ENCODE peak calls at places on chromosome 14, in seven cellular contexts. X, D, U, L, F, R and J are unnamed samples.

GRCh38 chr14:96039633-96040311 is 610 bp downstream of the C14orf132 start:
- DNase-seq in U (no peak), X (peak; percentile 28), R (no peak), F (peak; percentile 50), D (no peak), L (peak; percentile 55), J (no peak)

GRCh38 chr14:58270628-58271027 is 26.0 kb downstream of the PSMA3 start:
- DNase-seq in D (no peak), U (no peak), L (no peak), F (no peak), X (no peak), R (no peak), J (no peak)

GRCh38 chr14:54981698-54982097 is 45.2 kb downstream of the WDHD1 start:
- DNase-seq in X (peak; percentile 44), U (no peak), F (no peak), L (no peak), D (peak; percentile 3), R (no peak), J (no peak)

GRCh38 chr14:89349196-89350008 is 67.6 kb downstream of the FOXN3 start:
- DNase-seq in F (peak; percentile 19), X (peak; percentile 34), D (peak; percentile 28), R (no peak), U (no peak), L (no peak), J (no peak)

GRCh38 chr14:47435331-47435965 is 240.0 kb downstream of the MDGA2 start:
- DNase-seq in R (no peak), X (no peak), L (no peak), U (no peak), D (no peak), F (no peak), J (no peak)

GRCh38 chr14:78836777-78837176 is 666.6 kb downstream of the NRXN3 start:
- DNase-seq in R (no peak), L (no peak), X (peak; percentile 60), D (peak; percentile 77), U (no peak), F (peak; percentile 78), J (no peak)

GRCh38 chr14:74848768-74849167 is 27.2 kb downstream of the PROX2 start:
- DNase-seq in L (no peak), U (no peak), X (no peak), D (no peak), R (no peak), F (no peak), J (no peak)

GRCh38 chr14:73753043-73753886 is 39.1 kb upstream of the PNMA1 start:
- DNase-seq in F (peak; percentile 71), L (no peak), U (no peak), R (no peak), D (no peak), X (peak; percentile 65), J (no peak)

GRCh38 chr14:104253223-104253822 is 114.9 kb downstream of the KIF26A start:
- DNase-seq in L (peak; percentile 39), U (peak; percentile 63), F (no peak), X (no peak), D (no peak), R (no peak), J (no peak)

GRCh38 chr14:36496346-36496745 is 23.7 kb downstream of the NKX2-1 start:
- DNase-seq in R (no peak), X (no peak), D (no peak), L (no peak), F (no peak), U (no peak), J (no peak)

GRCh38 chr14:96978525-96979272 is 181.5 kb downstream of the VRK1 start:
- DNase-seq in U (no peak), F (no peak), X (no peak), L (no peak), R (no peak), D (no peak), J (peak; percentile 40)

GRCh38 chr14:63890553-63890952 is 37.7 kb downstream of the SYNE2 start:
- DNase-seq in F (no peak), L (no peak), R (no peak), U (no peak), X (no peak), D (no peak), J (no peak)

GRCh38 chr14:62934439-62934838 is 110.8 kb downstream of the KCNH5 start:
- DNase-seq in D (no peak), X (no peak), U (no peak), R (no peak), L (no peak), F (no peak), J (no peak)

GRCh38 chr14:36805116-36805515 is 143.5 kb downstream of the PAX9 start:
- DNase-seq in R (no peak), F (no peak), X (no peak), L (no peak), D (no peak), U (no peak), J (no peak)

GRCh38 chr14:74610866-74611671 is 968 bp downstream of the LTBP2 start:
- DNase-seq in R (no peak), L (no peak), U (no peak), X (peak; percentile 53), F (no peak), D (no peak), J (no peak)

GRCh38 chr14:49173765-49174373 is 412.3 kb downstream of the RPS29 start:
- DNase-seq in D (peak; percentile 72), F (peak; percentile 79), R (no peak), X (peak; percentile 80), L (no peak), U (no peak), J (no peak)

GRCh38 chr14:65866906-65867305 is 454.4 kb downstream of the FUT8 start:
- DNase-seq in L (no peak), F (no peak), X (no peak), D (no peak), U (no peak), R (no peak), J (no peak)

DNA sequence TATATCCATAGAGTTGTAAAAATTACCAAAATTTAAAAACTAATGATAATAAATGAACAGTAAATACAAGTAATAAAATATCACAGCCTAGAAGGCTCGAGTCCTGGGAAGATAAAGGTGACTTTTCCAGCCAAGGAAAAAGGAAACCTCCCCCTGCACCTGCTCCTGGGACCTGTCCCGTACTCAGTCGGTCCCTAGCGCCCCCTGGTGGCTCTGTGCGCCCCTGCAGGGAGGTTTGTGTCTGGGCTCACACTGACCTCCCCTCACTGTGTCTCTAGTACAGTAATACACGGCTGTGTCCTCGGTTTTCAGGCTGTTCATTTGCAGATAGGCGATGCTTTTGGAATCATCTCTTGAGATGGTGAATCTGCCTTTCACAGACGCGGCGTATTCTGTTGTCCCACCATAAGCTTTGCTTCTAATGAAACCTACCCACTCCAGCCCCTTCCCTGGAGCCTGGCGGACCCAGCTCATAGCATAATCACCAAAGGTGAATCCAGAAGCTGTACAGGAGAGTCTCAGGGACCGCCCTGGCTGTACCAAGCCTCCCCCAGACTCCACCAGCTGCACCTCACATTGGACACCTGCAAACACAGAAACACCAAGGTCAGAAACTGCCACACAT is 1030.4 kb downstream of the TMEM121 start:
- DNase-seq in D (no peak), F (no peak), R (no peak), U (no peak), L (peak; percentile 77), X (no peak), J (no peak)
- TF ChIP-seq CTCF in D (no peak), F (no peak), R (peak; percentile 35), U (no peak), L (peak; percentile 72), X (no peak), J (no peak)

GRCh38 chr14:31204593-31205534 is 2.7 kb downstream of the HECTD1 start:
- DNase-seq in L (no peak), D (no peak), U (no peak), F (no peak), X (no peak), R (no peak), J (no peak)
- TF ChIP-seq CTCF in L (no peak), D (no peak), U (no peak), F (no peak), X (no peak), R (no peak), J (no peak)

DNA sequence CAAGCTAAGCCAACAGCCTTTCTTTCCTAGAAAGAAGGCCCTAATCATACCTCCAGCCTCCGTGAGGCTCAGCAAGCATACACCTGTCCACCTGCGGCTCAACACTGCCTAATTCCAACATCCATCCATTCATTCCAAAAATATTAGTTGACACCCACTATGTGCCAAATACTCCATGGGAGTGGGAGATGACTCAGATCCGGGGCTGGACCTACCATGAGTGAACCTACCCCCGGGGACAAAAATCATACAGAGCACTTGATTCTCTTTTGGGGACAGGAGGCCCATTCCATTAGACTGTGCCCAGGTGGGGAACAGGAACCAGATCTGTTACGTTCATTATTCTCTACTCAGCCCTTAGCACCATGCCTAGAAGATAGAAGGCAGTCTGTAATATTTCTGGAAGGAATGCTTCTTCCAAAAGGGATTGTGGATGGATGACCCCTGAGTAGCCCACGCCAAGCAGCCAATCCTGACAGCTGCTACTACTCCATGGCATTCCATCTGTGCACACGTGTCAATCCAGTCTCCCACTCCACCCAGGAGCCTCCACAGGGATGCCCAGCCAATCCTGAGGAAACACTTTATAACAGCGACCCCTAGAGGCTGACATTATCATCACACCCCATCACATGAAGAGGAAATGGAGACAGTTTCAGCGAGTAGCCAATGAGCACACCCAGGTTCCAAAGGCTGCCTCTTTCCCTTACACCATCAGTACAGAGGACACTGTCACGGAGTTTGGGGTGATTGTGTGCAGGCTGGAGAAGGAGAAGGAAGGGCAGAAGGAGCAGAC is 170.7 kb downstream of the ESRRB start:
- DNase-seq in D (no peak), R (no peak), U (no peak), L (no peak), X (no peak), F (peak; percentile 75), J (no peak)
- TF ChIP-seq CTCF in D (peak; percentile 29), R (peak; percentile 16), U (no peak), L (peak; percentile 24), X (peak; percentile 43), F (peak; percentile 99), J (peak; percentile 38)

GRCh38 chr14:32947081-32947480 is 8.4 kb downstream of the NPAS3 start:
- DNase-seq in L (no peak), D (no peak), U (no peak), F (no peak), X (no peak), R (no peak), J (no peak)

GRCh38 chr14:32950584-32950983 is 11.9 kb downstream of the NPAS3 start:
- DNase-seq in U (no peak), R (no peak), X (peak; percentile 42), F (no peak), L (no peak), D (peak; percentile 35), J (no peak)

GRCh38 chr14:32947792-32948191 is 9.1 kb downstream of the NPAS3 start:
- DNase-seq in F (no peak), D (no peak), X (no peak), R (no peak), L (no peak), U (no peak), J (no peak)
- TF ChIP-seq CTCF in F (no peak), D (no peak), X (no peak), R (no peak), L (no peak), U (no peak), J (no peak)

DNA sequence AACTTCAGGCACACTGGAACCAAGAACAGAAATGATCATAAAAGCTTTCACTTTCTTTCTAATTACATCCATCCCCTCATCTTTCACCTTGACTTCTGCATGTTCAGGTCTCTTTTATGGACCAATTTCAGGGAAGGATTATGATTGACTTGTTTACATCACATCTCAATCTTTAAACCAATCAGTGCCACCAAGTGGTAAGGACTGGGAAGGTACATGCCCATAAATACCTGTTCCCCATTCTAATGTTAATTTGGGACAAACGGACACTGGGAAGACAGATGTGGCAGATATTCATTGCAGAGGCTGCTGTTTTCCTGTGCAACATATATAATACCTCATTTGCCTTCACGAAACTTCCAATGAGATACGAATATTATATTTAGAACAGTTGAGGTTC is 978.1 kb downstream of the GALC start:
- DNase-seq in U (no peak), D (no peak), R (no peak), X (no peak), F (no peak), L (no peak), J (no peak)
- TF ChIP-seq CTCF in U (no peak), D (no peak), R (no peak), X (no peak), F (peak; percentile 21), L (no peak), J (peak; percentile 28)